ENCODE peak calls at places on chromosomes 3 and 15, in six cellular contexts. B, G, R, W, J and U are unnamed samples.

GRCh38 chr3:55000546-55000945 is 72.7 kb upstream of the LRTM1 start:
- DNase-seq in B (no peak), G (no peak), R (no peak), W (peak), J (no peak), U (no peak)

GRCh38 chr3:163508212-163508611 is 1570.1 kb downstream of the SI start:
- DNase-seq in B (no peak), G (no peak), R (no peak), W (no peak), J (no peak), U (no peak)

GRCh38 chr3:57856675-57857074 is 100.6 kb downstream of the SLMAP start:
- DNase-seq in B (no peak), G (no peak), R (no peak), W (peak), J (no peak), U (no peak)

GRCh38 chr3:140035856-140036255 is 100.9 kb downstream of the CLSTN2 start:
- DNase-seq in B (no peak), G (no peak), R (no peak), W (no peak), J (no peak), U (no peak)

GRCh38 chr3:136728918-136729317 is 23.3 kb downstream of the STAG1 start:
- DNase-seq in B (no peak), G (no peak), R (no peak), W (no peak), J (no peak), U (no peak)

GRCh38 chr3:41364736-41365135 is 165.4 kb downstream of the CTNNB1 start:
- DNase-seq in B (no peak), G (no peak), R (no peak), W (no peak), J (no peak), U (no peak)

GRCh38 chr15:78034495-78035191 is 42.9 kb downstream of the TBC1D2B start:
- DNase-seq in B (no peak), G (no peak), R (no peak), W (no peak), J (no peak), U (peak)

GRCh38 chr3:188003188-188004171 is 150.5 kb upstream of the LPP start:
- DNase-seq in B (no peak), G (no peak), R (no peak), W (no peak), J (no peak), U (no peak)

GRCh38 chr15:93983501-93983900 is 247.9 kb upstream of the MCTP2 start:
- DNase-seq in B (no peak), G (no peak), R (no peak), W (no peak), J (no peak), U (no peak)

GRCh38 chr3:188578579-188579363 is 424.8 kb downstream of the LPP start:
- DNase-seq in B (no peak), G (peak), R (no peak), W (no peak), J (no peak), U (no peak)

GRCh38 chr3:177195242-177195940 is 1.9 kb downstream of the TBL1XR1 start:
- DNase-seq in B (no peak), G (no peak), R (no peak), W (peak), J (no peak), U (no peak)

GRCh38 chr3:108590443-108590842 is 921 bp downstream of the DZIP3 start:
- DNase-seq in B (no peak), G (no peak), R (no peak), W (peak), J (no peak), U (no peak)

GRCh38 chr3:151011427-151011826 is 38.9 kb upstream of the CLRN1 start:
- DNase-seq in B (no peak), G (no peak), R (no peak), W (no peak), J (no peak), U (no peak)

GRCh38 chr15:22888120-22888859 is 49.8 kb downstream of the NIPA2 start:
- DNase-seq in B (no peak), G (no peak), R (no peak), W (no peak), J (no peak), U (no peak)

GRCh38 chr15:34239151-34239761 is 14.4 kb downstream of the EMC4 start:
- DNase-seq in B (peak), G (no peak), R (no peak), W (no peak), J (no peak), U (no peak)

GRCh38 chr3:158739661-158740060 is 7.4 kb upstream of the RARRES1 start:
- DNase-seq in B (no peak), G (no peak), R (no peak), W (no peak), J (no peak), U (no peak)

GRCh38 chr3:58999779-59000170 is 50.0 kb downstream of the CFAP20DC start:
- DNase-seq in B (no peak), G (no peak), R (no peak), W (no peak), J (no peak), U (no peak)

GRCh38 chr3:21170964-21171363 is 580.0 kb downstream of the ZNF385D start:
- DNase-seq in B (no peak), G (no peak), R (no peak), W (peak), J (no peak), U (no peak)

GRCh38 chr15:88776646-88777045 is 26.6 kb upstream of the ACAN start:
- DNase-seq in B (no peak), G (no peak), R (no peak), W (no peak), J (no peak), U (no peak)

GRCh38 chr3:44968447-44968858 is 7.5 kb downstream of the ZDHHC3 start:
- DNase-seq in B (no peak), G (no peak), R (no peak), W (no peak), J (no peak), U (no peak)

GRCh38 chr3:44969779-44970178 is 6.2 kb downstream of the ZDHHC3 start:
- DNase-seq in B (no peak), G (no peak), R (no peak), W (no peak), J (no peak), U (no peak)

GRCh38 chr3:44965165-44965564 is 10.8 kb downstream of the ZDHHC3 start:
- DNase-seq in B (no peak), G (no peak), R (no peak), W (no peak), J (no peak), U (no peak)

GRCh38 chr3:44969170-44969569 is 6.8 kb downstream of the ZDHHC3 start:
- DNase-seq in B (no peak), G (no peak), R (peak), W (no peak), J (no peak), U (no peak)

GRCh38 chr3:44966795-44967278 is 9.1 kb downstream of the ZDHHC3 start:
- DNase-seq in B (peak), G (no peak), R (peak), W (no peak), J (no peak), U (no peak)
- TF ChIP-seq POLR2AphosphoS5 in B (peak), G (no peak), R (peak), W (no peak), J (no peak), U (no peak)

GRCh38 chr15:32651229-32651837 is 9.8 kb downstream of the SCG5 start:
- DNase-seq in B (peak), G (peak), R (peak), W (peak), J (no peak), U (peak)

GRCh38 chr15:32656091-32656860 is 14.8 kb downstream of the SCG5 start:
- DNase-seq in B (no peak), G (no peak), R (no peak), W (no peak), J (no peak), U (no peak)

GRCh38 chr15:32649336-32649735 is 7.8 kb downstream of the SCG5 start:
- DNase-seq in B (no peak), G (no peak), R (no peak), W (no peak), J (no peak), U (no peak)

GRCh38 chr15:32657198-32657886 is 15.8 kb downstream of the SCG5 start:
- DNase-seq in B (no peak), G (no peak), R (no peak), W (no peak), J (no peak), U (no peak)

DNA sequence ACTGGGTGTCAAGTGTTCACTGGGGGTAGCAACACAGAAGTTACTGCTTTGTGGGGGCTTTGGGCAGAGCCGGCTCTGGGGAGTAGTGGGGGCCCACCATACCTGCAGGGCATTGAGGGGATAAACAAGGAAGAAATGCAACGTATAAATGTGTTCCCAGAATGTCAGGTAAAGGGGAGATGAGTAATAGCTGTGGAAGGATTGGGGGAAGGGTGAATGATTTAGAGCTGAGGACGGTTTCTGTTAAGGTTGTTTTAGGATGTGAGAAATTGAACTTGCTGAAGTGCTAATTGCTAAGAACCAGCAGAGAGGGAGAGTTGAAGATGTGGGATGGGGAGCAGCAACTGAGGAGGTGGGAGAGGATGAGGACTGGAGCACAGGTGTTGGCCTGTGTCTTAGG is 10.7 kb downstream of the SCG5 start:
- DNase-seq in B (no peak), G (no peak), R (no peak), W (no peak), J (no peak), U (no peak)
- H3K27ac ChIP-seq in B (no peak), G (no peak), R (no peak), W (no peak), J (no peak), U (no peak)

DNA sequence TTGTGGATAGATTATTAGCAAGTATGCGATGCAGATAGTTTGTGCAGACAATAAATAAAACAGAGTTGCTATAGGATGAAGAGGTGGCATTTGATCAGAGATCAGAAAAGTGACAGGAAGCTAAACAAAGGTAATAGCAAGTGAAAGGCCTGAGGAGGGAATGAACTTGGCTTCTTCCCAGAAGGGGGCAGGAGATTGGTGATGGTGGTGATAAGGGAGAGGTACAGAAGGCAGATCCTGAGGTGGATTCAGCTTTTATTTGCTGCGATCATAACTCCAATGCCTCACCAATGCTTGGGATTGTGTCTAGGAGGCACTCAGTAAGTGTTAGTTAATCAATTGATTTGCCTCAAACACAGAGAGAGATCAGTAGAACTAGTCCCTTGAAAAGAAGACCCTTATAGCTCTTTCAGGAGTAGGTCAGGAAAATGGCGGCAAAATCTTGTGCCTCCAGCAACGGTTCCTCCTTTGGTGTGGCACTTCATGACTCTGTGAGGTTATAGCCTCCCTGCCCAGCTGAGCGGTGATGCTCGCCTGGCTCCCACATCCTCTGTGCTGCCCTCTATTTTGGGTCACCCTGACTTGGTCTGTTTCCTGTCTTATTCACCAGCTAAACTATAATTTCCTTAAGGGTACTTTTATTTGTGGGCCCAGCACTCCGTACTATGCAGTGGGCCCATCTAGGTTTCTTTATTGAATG is 37.5 kb downstream of the TGFBR2 start:
- DNase-seq in B (no peak), G (no peak), R (no peak), W (no peak), J (no peak), U (peak)
- TF ChIP-seq POLR2AphosphoS5 in B (no peak), G (no peak), R (no peak), W (no peak), J (no peak), U (peak)

DNA sequence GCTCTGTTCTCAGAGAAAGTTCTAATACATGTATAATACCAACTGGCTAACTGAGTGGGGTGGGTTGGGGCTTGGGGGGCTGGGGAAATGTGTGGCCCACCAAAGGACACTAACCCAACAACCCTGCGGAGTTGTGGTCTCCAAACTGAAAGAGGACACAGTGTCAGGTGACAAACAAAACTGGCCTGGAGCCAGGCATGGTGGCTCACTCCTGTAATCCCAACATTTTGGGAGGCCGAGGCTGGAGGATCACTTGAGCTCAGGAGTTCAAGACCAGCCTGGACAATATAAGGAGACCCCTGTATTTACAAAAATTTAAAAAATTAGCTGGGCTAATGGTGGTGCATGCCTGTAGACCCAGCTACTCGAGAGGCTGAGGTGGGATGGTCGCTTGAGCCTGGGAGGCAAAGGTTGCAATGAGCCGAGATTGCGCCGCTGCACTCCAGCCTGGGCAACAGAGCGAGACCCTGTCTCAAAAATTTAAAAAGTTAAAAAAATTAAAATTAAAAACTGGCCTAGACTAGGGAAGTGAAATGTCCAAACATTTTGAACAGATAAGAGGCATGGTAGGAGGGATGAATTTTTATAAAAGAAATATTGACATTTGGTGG is 31.7 kb upstream of the SRP14 start:
- DNase-seq in B (no peak), G (no peak), R (no peak), W (no peak), J (no peak), U (peak)
- H3K27ac ChIP-seq in B (no peak), G (no peak), R (no peak), W (no peak), J (no peak), U (peak)

DNA sequence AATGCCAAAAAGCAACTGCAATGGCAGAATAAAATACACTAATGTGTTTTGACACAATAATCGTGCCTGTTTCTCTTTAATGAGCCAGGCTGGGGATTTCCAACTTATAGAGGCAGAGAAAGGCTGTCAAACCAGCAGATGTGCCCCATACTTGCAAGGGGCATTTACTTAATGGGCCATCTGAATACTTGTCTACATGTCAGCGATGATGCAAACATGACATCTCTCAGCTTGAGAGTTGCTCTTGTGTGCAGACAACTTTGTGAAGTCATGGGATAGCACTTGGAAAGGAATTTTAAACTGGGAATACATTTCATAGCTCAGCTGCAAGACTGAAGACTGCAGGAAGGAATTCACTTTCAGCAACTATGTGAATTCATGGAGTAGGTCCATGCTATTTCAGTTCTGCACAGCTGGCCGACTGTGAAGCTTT is 127.4 kb upstream of the ADAMTS9 start:
- DNase-seq in B (no peak), G (no peak), R (no peak), W (peak), J (no peak), U (no peak)
- TF ChIP-seq POLR2AphosphoS5 in B (no peak), G (peak), R (no peak), W (no peak), J (no peak), U (no peak)

DNA sequence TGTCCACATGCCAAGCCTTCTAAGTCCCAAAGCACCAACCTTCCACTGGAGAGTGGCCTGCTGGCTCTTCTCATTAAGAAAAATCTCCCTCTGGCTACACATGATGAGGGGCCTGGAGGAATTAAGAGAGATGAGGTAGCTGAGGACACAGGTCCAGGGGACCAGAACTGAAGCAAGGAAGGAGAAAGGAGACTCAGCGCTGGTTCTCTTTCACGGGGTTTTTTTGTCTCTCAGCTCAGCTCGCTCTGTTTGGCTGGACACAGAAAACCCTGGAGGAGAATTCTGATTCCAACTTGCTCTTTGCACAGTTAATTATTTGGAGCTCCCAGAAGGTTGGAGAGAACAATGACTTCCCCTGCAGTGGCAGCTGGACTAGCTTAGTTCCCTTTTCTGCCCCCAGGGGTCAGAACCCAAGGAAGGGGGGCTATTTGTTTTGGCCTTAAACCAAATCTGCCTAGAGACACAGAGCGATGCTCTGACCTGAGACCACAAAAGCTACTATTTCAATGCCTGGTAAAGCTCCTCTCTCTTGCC is 507.6 kb downstream of the FHIT start:
- DNase-seq in B (no peak), G (no peak), R (no peak), W (peak), J (no peak), U (no peak)
- H3K27ac ChIP-seq in B (no peak), G (no peak), R (peak), W (no peak), J (peak), U (no peak)

GRCh38 chr15:63048115-63048985 is 5.8 kb downstream of the TPM1 start:
- DNase-seq in B (peak), G (peak), R (peak), W (peak), J (peak), U (peak)
- TF ChIP-seq POLR2AphosphoS5 in B (peak), G (peak), R (no peak), W (peak), J (peak), U (peak)

GRCh38 chr15:66880380-66881155 is 178.5 kb downstream of the SMAD6 start:
- DNase-seq in B (no peak), G (peak), R (no peak), W (no peak), J (no peak), U (peak)

GRCh38 chr15:66883322-66883911 is 181.4 kb downstream of the SMAD6 start:
- DNase-seq in B (peak), G (peak), R (no peak), W (no peak), J (peak), U (no peak)

GRCh38 chr15:66881173-66881905 is 179.3 kb downstream of the SMAD6 start:
- DNase-seq in B (no peak), G (peak), R (no peak), W (no peak), J (no peak), U (peak)

GRCh38 chr15:66884661-66885237 is 180.7 kb upstream of the SMAD3 start:
- DNase-seq in B (no peak), G (peak), R (no peak), W (no peak), J (no peak), U (no peak)

GRCh38 chr15:66882251-66883020 is 180.4 kb downstream of the SMAD6 start:
- DNase-seq in B (no peak), G (peak), R (no peak), W (no peak), J (no peak), U (no peak)
- H3K27ac ChIP-seq in B (peak), G (peak), R (no peak), W (peak), J (peak), U (no peak)

GRCh38 chr15:64731012-64731806 is 44.2 kb downstream of the RBPMS2 start:
- DNase-seq in B (peak), G (peak), R (peak), W (peak), J (peak), U (peak)
- TF ChIP-seq POLR2AphosphoS5 in B (no peak), G (peak), R (no peak), W (no peak), J (no peak), U (no peak)

DNA sequence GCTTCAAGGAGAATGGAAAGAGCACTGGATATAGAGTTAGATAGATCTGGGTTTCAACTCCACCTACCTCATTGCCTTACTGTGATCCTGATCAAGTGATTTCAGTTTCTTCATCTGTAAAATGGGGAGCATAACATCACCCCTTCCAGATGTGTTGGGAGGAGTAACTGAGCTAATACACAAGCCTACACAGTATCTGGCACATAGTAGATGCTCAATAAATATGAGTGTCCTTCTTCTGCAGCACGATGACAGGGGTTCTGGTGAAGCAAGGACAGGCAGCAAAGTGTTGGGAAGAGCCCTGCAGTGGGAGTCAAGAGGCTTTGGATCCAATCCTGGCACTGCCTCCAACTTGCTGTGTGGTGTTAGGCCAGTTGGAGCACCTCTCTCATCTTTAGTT is 270.0 kb downstream of the UACA start:
- DNase-seq in B (no peak), G (no peak), R (no peak), W (no peak), J (no peak), U (no peak)
- H3K27ac ChIP-seq in B (no peak), G (no peak), R (peak), W (peak), J (no peak), U (no peak)